ENCODE peak calls at places on chromosomes 13 and 19, in seven cellular contexts. B is esophagus squamous epithelium; V is GM06990; P is fibroblast of the conjunctiva; C is naive thymus-derived CD8-positive, alpha-beta T cell; L is AG08395; A is Kasumi-1. O is an unnamed sample.

GRCh38 chr19:16135410-16136127 is 7.9 kb upstream of the HSH2D start:
- DNase-seq in B (no peak), V (no peak), P (no peak), C (no peak), L (no peak), A (no peak), O (no peak)

GRCh38 chr19:28168557-28168956 is 1044.4 kb downstream of the UQCRFS1 start:
- DNase-seq in B (no peak), V (no peak), P (no peak), C (no peak), L (no peak), A (no peak), O (no peak)

GRCh38 chr13:111431241-111431640 is 110.8 kb downstream of the TEX29 start:
- DNase-seq in B (no peak), V (no peak), P (no peak), C (no peak), L (no peak), A (no peak), O (no peak)

GRCh38 chr13:104105418-104106355 is 1039.5 kb upstream of the SLC10A2 start:
- DNase-seq in B (no peak), V (no peak), P (no peak), C (no peak), L (no peak), A (no peak), O (no peak)

GRCh38 chr19:28242317-28242927 is 970.5 kb downstream of the UQCRFS1 start:
- DNase-seq in B (no peak), V (no peak), P (peak), C (no peak), L (peak), A (peak), O (no peak)

GRCh38 chr13:93328943-93329342 is 102.3 kb downstream of the GPC6 start:
- DNase-seq in B (no peak), V (no peak), P (no peak), C (no peak), L (no peak), A (no peak), O (no peak)

GRCh38 chr19:21765151-21765550 is 2.2 kb downstream of the ZNF100 start:
- DNase-seq in B (no peak), V (no peak), P (no peak), C (no peak), L (no peak), A (no peak), O (no peak)

GRCh38 chr13:24127116-24127631 is 33.3 kb upstream of the SPATA13 start:
- DNase-seq in B (no peak), V (no peak), P (no peak), C (no peak), L (peak), A (no peak), O (no peak)

O was measured in CD4-positive, alpha-beta T cell.